ENCODE peak calls at places on chromosomes 7 and 10, in ten cellular contexts. One of them, this sample, is unnamed.

GRCh38 chr7:22480523-22481075 is 19.4 kb downstream of the STEAP1B start:
- DNase-seq in cerebellar cortex: no peak
- DNase-seq in mesothelial cell of epicardium: no peak
- DNase-seq in AML-193: no peak
- DNase-seq in activated CD4-positive, alpha-beta T cell treated with anti-CD3 and anti-CD28 coated beads, Interleukin-2, amount 50 U/mL, for 1 hour: no peak
- DNase-seq in A549: no peak
- DNase-seq in uterus: no peak
- DNase-seq in heart right ventricle: no peak
- DNase-seq in HEK293T: no peak
- DNase-seq in kidney glomerular epithelial cell: no peak
- DNase-seq in this sample: no peak

GRCh38 chr10:103353281-103353680 is 2.3 kb upstream of the PCGF6 start:
- DNase-seq in cerebellar cortex: no peak
- DNase-seq in mesothelial cell of epicardium: no peak
- DNase-seq in AML-193: no peak
- DNase-seq in activated CD4-positive, alpha-beta T cell treated with anti-CD3 and anti-CD28 coated beads, Interleukin-2, amount 50 U/mL, for 1 hour: no peak
- DNase-seq in A549: peak
- DNase-seq in uterus: no peak
- DNase-seq in heart right ventricle: no peak
- DNase-seq in HEK293T: peak
- DNase-seq in kidney glomerular epithelial cell: peak
- DNase-seq in this sample: no peak

GRCh38 chr7:140126435-140127034 is 50.2 kb downstream of the KDM7A start:
- DNase-seq in cerebellar cortex: no peak
- DNase-seq in mesothelial cell of epicardium: no peak
- DNase-seq in AML-193: no peak
- DNase-seq in activated CD4-positive, alpha-beta T cell treated with anti-CD3 and anti-CD28 coated beads, Interleukin-2, amount 50 U/mL, for 1 hour: no peak
- DNase-seq in A549: no peak
- DNase-seq in uterus: no peak
- DNase-seq in heart right ventricle: no peak
- DNase-seq in HEK293T: no peak
- DNase-seq in kidney glomerular epithelial cell: no peak
- DNase-seq in this sample: no peak

GRCh38 chr7:23474098-23474828 is 4.0 kb upstream of the IGF2BP3 start:
- DNase-seq in cerebellar cortex: peak
- DNase-seq in mesothelial cell of epicardium: peak
- DNase-seq in AML-193: no peak
- DNase-seq in activated CD4-positive, alpha-beta T cell treated with anti-CD3 and anti-CD28 coated beads, Interleukin-2, amount 50 U/mL, for 1 hour: peak
- DNase-seq in A549: peak
- DNase-seq in uterus: no peak
- DNase-seq in heart right ventricle: no peak
- DNase-seq in HEK293T: peak
- DNase-seq in kidney glomerular epithelial cell: peak
- DNase-seq in this sample: peak

GRCh38 chr10:61793760-61794713 is 107.5 kb upstream of the ARID5B start:
- DNase-seq in cerebellar cortex: no peak
- DNase-seq in mesothelial cell of epicardium: no peak
- DNase-seq in AML-193: no peak
- DNase-seq in activated CD4-positive, alpha-beta T cell treated with anti-CD3 and anti-CD28 coated beads, Interleukin-2, amount 50 U/mL, for 1 hour: no peak
- DNase-seq in A549: no peak
- DNase-seq in uterus: no peak
- DNase-seq in heart right ventricle: no peak
- DNase-seq in HEK293T: no peak
- DNase-seq in kidney glomerular epithelial cell: no peak
- DNase-seq in this sample: no peak

GRCh38 chr10:68318331-68319059 is 13.4 kb upstream of the HNRNPH3 start:
- DNase-seq in cerebellar cortex: no peak
- DNase-seq in mesothelial cell of epicardium: no peak
- DNase-seq in AML-193: no peak
- DNase-seq in activated CD4-positive, alpha-beta T cell treated with anti-CD3 and anti-CD28 coated beads, Interleukin-2, amount 50 U/mL, for 1 hour: no peak
- DNase-seq in A549: no peak
- DNase-seq in uterus: no peak
- DNase-seq in heart right ventricle: no peak
- DNase-seq in HEK293T: no peak
- DNase-seq in kidney glomerular epithelial cell: no peak
- DNase-seq in this sample: no peak

GRCh38 chr7:70614237-70614984 is 517.5 kb upstream of the GALNT17 start:
- DNase-seq in cerebellar cortex: peak
- DNase-seq in mesothelial cell of epicardium: no peak
- DNase-seq in AML-193: no peak
- DNase-seq in activated CD4-positive, alpha-beta T cell treated with anti-CD3 and anti-CD28 coated beads, Interleukin-2, amount 50 U/mL, for 1 hour: no peak
- DNase-seq in A549: no peak
- DNase-seq in uterus: peak
- DNase-seq in heart right ventricle: peak
- DNase-seq in HEK293T: no peak
- DNase-seq in kidney glomerular epithelial cell: no peak
- DNase-seq in this sample: peak

GRCh38 chr7:155738652-155739537 is 73.4 kb downstream of the SHH start:
- DNase-seq in cerebellar cortex: peak
- DNase-seq in mesothelial cell of epicardium: peak
- DNase-seq in AML-193: peak
- DNase-seq in activated CD4-positive, alpha-beta T cell treated with anti-CD3 and anti-CD28 coated beads, Interleukin-2, amount 50 U/mL, for 1 hour: peak
- DNase-seq in A549: peak
- DNase-seq in uterus: peak
- DNase-seq in heart right ventricle: peak
- DNase-seq in HEK293T: peak
- DNase-seq in kidney glomerular epithelial cell: peak
- DNase-seq in this sample: peak

GRCh38 chr7:29039747-29040569 is 81.8 kb upstream of the TRIL start:
- DNase-seq in cerebellar cortex: no peak
- DNase-seq in mesothelial cell of epicardium: no peak
- DNase-seq in AML-193: no peak
- DNase-seq in activated CD4-positive, alpha-beta T cell treated with anti-CD3 and anti-CD28 coated beads, Interleukin-2, amount 50 U/mL, for 1 hour: no peak
- DNase-seq in A549: no peak
- DNase-seq in uterus: no peak
- DNase-seq in heart right ventricle: no peak
- DNase-seq in HEK293T: no peak
- DNase-seq in kidney glomerular epithelial cell: no peak
- DNase-seq in this sample: no peak

GRCh38 chr7:100034871-100035510 is 14.6 kb upstream of the ZSCAN21 start:
- DNase-seq in cerebellar cortex: no peak
- DNase-seq in mesothelial cell of epicardium: no peak
- DNase-seq in AML-193: no peak
- DNase-seq in activated CD4-positive, alpha-beta T cell treated with anti-CD3 and anti-CD28 coated beads, Interleukin-2, amount 50 U/mL, for 1 hour: no peak
- DNase-seq in A549: peak
- DNase-seq in uterus: no peak
- DNase-seq in heart right ventricle: no peak
- DNase-seq in HEK293T: no peak
- DNase-seq in kidney glomerular epithelial cell: peak
- DNase-seq in this sample: no peak

GRCh38 chr7:143284591-143285453 is at the start of gene TMEM139:
- DNase-seq in cerebellar cortex: no peak
- DNase-seq in mesothelial cell of epicardium: peak
- DNase-seq in AML-193: no peak
- DNase-seq in activated CD4-positive, alpha-beta T cell treated with anti-CD3 and anti-CD28 coated beads, Interleukin-2, amount 50 U/mL, for 1 hour: no peak
- DNase-seq in A549: no peak
- DNase-seq in uterus: no peak
- DNase-seq in heart right ventricle: no peak
- DNase-seq in HEK293T: peak
- DNase-seq in kidney glomerular epithelial cell: peak
- DNase-seq in this sample: peak

GRCh38 chr7:156603004-156603403 is 37.6 kb upstream of the RNF32 start:
- DNase-seq in cerebellar cortex: no peak
- DNase-seq in mesothelial cell of epicardium: no peak
- DNase-seq in AML-193: no peak
- DNase-seq in activated CD4-positive, alpha-beta T cell treated with anti-CD3 and anti-CD28 coated beads, Interleukin-2, amount 50 U/mL, for 1 hour: no peak
- DNase-seq in A549: no peak
- DNase-seq in uterus: no peak
- DNase-seq in heart right ventricle: no peak
- DNase-seq in HEK293T: no peak
- DNase-seq in kidney glomerular epithelial cell: no peak
- DNase-seq in this sample: no peak

GRCh38 chr10:91190388-91190870 is 30.0 kb upstream of the PCGF5 start:
- DNase-seq in cerebellar cortex: no peak
- DNase-seq in mesothelial cell of epicardium: no peak
- DNase-seq in AML-193: no peak
- DNase-seq in activated CD4-positive, alpha-beta T cell treated with anti-CD3 and anti-CD28 coated beads, Interleukin-2, amount 50 U/mL, for 1 hour: no peak
- DNase-seq in A549: no peak
- DNase-seq in uterus: no peak
- DNase-seq in heart right ventricle: no peak
- DNase-seq in HEK293T: no peak
- DNase-seq in kidney glomerular epithelial cell: no peak
- DNase-seq in this sample: no peak

GRCh38 chr7:1210979-1211608 is 21.6 kb upstream of the UNCX start:
- DNase-seq in cerebellar cortex: peak
- DNase-seq in mesothelial cell of epicardium: no peak
- DNase-seq in AML-193: no peak
- DNase-seq in activated CD4-positive, alpha-beta T cell treated with anti-CD3 and anti-CD28 coated beads, Interleukin-2, amount 50 U/mL, for 1 hour: no peak
- DNase-seq in A549: no peak
- DNase-seq in uterus: no peak
- DNase-seq in heart right ventricle: no peak
- DNase-seq in HEK293T: no peak
- DNase-seq in kidney glomerular epithelial cell: no peak
- DNase-seq in this sample: no peak

GRCh38 chr7:17516768-17517167 is 218.3 kb downstream of the AHR start:
- DNase-seq in cerebellar cortex: no peak
- DNase-seq in mesothelial cell of epicardium: no peak
- DNase-seq in AML-193: no peak
- DNase-seq in activated CD4-positive, alpha-beta T cell treated with anti-CD3 and anti-CD28 coated beads, Interleukin-2, amount 50 U/mL, for 1 hour: no peak
- DNase-seq in A549: no peak
- DNase-seq in uterus: no peak
- DNase-seq in heart right ventricle: no peak
- DNase-seq in HEK293T: no peak
- DNase-seq in kidney glomerular epithelial cell: no peak
- DNase-seq in this sample: no peak

This sample was measured in C1 segment of cervical spinal cord.